ENCODE peak calls at places on chromosomes 4 and X, in seven cellular contexts. F, I, L, D, S, E and N are unnamed samples.

GRCh38 chr4:23981328-23981727 is 91.5 kb upstream of the PPARGC1A start:
- DNase-seq in F (no peak), I (no peak), L (no peak), D (no peak), S (no peak), E (no peak), N (no peak)

GRCh38 chrX:72037601-72038000 is 94.1 kb downstream of the RTL5 start:
- DNase-seq in F (peak), I (no peak), L (no peak), D (no peak), S (no peak), E (no peak), N (peak)

GRCh38 chr4:184313710-184314659 is 96.3 kb upstream of the ENPP6 start:
- DNase-seq in F (no peak), I (no peak), L (no peak), D (no peak), S (no peak), E (no peak), N (peak)

GRCh38 chr4:91502365-91502764 is 801.4 kb upstream of the GRID2 start:
- DNase-seq in F (no peak), I (no peak), L (no peak), D (no peak), S (no peak), E (no peak), N (no peak)

GRCh38 chr4:165972747-165973146 is 99.7 kb downstream of the TLL1 start:
- DNase-seq in F (no peak), I (no peak), L (no peak), D (no peak), S (no peak), E (no peak), N (no peak)

GRCh38 chrX:150856101-150856500 is 42.4 kb downstream of the CD99L2 start:
- DNase-seq in F (no peak), I (no peak), L (no peak), D (no peak), S (no peak), E (no peak), N (no peak)

GRCh38 chr4:124803641-124804040 is 91.1 kb upstream of the ANKRD50 start:
- DNase-seq in F (no peak), I (no peak), L (no peak), D (no peak), S (no peak), E (no peak), N (no peak)

GRCh38 chr4:6783111-6783981 is 819 bp downstream of the KIAA0232 start:
- DNase-seq in F (peak), I (peak), L (peak), D (peak), S (peak), E (peak), N (peak)

GRCh38 chrX:2819345-2820130 is 9.2 kb upstream of the GYG2 start:
- DNase-seq in F (no peak), I (no peak), L (no peak), D (no peak), S (no peak), E (no peak), N (no peak)

GRCh38 chr4:39279416-39279815 is 86.7 kb downstream of the RFC1 start:
- DNase-seq in F (no peak), I (no peak), L (no peak), D (no peak), S (no peak), E (no peak), N (no peak)

GRCh38 chr4:36111180-36111579 is 133.1 kb downstream of the ARAP2 start:
- DNase-seq in F (no peak), I (no peak), L (no peak), D (no peak), S (no peak), E (no peak), N (no peak)

GRCh38 chr4:2925931-2926860 is 37.0 kb downstream of the NOP14 start:
- DNase-seq in F (no peak), I (no peak), L (no peak), D (no peak), S (peak), E (no peak), N (no peak)

GRCh38 chrX:13747836-13748235 is 13.3 kb downstream of the OFD1 start:
- DNase-seq in F (no peak), I (no peak), L (no peak), D (peak), S (no peak), E (peak), N (peak)

GRCh38 chr4:29304595-29304994 is 1415.6 kb upstream of the PCDH7 start:
- DNase-seq in F (no peak), I (no peak), L (no peak), D (no peak), S (no peak), E (no peak), N (no peak)

GRCh38 chrX:14027031-14027430 is 2.7 kb downstream of the GEMIN8 start:
- DNase-seq in F (no peak), I (no peak), L (no peak), D (peak), S (no peak), E (no peak), N (no peak)

GRCh38 chrX:39874202-39874816 is 223.4 kb downstream of the BCOR start:
- DNase-seq in F (no peak), I (no peak), L (no peak), D (no peak), S (no peak), E (peak), N (no peak)

GRCh38 chrX:49204709-49205108 is 4.7 kb upstream of the SYP start:
- DNase-seq in F (no peak), I (no peak), L (no peak), D (no peak), S (no peak), E (no peak), N (no peak)

GRCh38 chr4:173801361-173801760 is 271.3 kb upstream of the HAND2 start:
- DNase-seq in F (no peak), I (no peak), L (no peak), D (no peak), S (no peak), E (no peak), N (no peak)